ENCODE peak calls at places on chromosome 2, in nine cellular contexts. G is adipocyte, F is left lung, E is right lobe of liver, S is hepatocyte, I is fibroblast of lung, W is BE2C, B is cardiac muscle cell, K is endodermal cell. C is an unnamed sample. For H3K4me1, the result is how much of the 10 kb centered on the place peaks cover.

GRCh38 chr2:134771313-134771801 is 52.6 kb upstream of the TMEM163 start:
- DNase-seq in B (no peak), E (no peak), K (peak), F (no peak), S (no peak), G (no peak), W (no peak), I (no peak), C (no peak)

GRCh38 chr2:17148298-17149228 is 369.7 kb downstream of the RAD51AP2 start:
- DNase-seq in W (no peak), I (peak), B (peak), E (no peak), G (peak), K (peak), S (peak), F (no peak), C (peak)

GRCh38 chr2:22494156-22494555 is 890.8 kb upstream of the KLHL29 start:
- DNase-seq in S (no peak), E (no peak), W (peak), G (no peak), B (no peak), I (no peak), F (no peak), K (no peak), C (no peak)

GRCh38 chr2:43207553-43208300 is 18.7 kb downstream of the ZFP36L2 start:
- DNase-seq in W (no peak), F (no peak), I (no peak), S (no peak), E (no peak), K (peak), G (no peak), B (no peak), C (no peak)

GRCh38 chr2:26128176-26128575 is 44.7 kb upstream of the GAREM2 start:
- DNase-seq in I (no peak), G (no peak), K (no peak), B (no peak), W (no peak), F (no peak), E (no peak), S (no peak), C (no peak)

GRCh38 chr2:60707750-60708371 is 48.2 kb upstream of the PAPOLG start:
- DNase-seq in S (peak), K (peak), G (peak), E (no peak), F (no peak), W (no peak), I (peak), B (peak), C (peak)

GRCh38 chr2:164922119-164922518 is 33.2 kb downstream of the SLC38A11 start:
- DNase-seq in W (no peak), K (no peak), B (no peak), E (no peak), I (peak), F (no peak), G (no peak), S (no peak), C (no peak)

GRCh38 chr2:48471048-48471474 is 58.9 kb upstream of the STON1 start:
- DNase-seq in K (no peak), E (no peak), I (peak), S (peak), F (no peak), G (peak), W (peak), B (peak), C (peak)

GRCh38 chr2:124024491-124025348 is at the start of gene CNTNAP5:
- DNase-seq in B (peak), F (peak), W (peak), G (peak), I (peak), E (peak), S (peak), K (peak), C (no peak)

GRCh38 chr2:75186829-75187228 is 12.5 kb downstream of the TACR1 start:
- DNase-seq in W (no peak), G (no peak), K (no peak), I (no peak), B (no peak), E (no peak), F (no peak), S (no peak), C (no peak)

GRCh38 chr2:37623409-37623808 is 48.0 kb downstream of the CDC42EP3 start:
- DNase-seq in F (no peak), B (no peak), E (no peak), S (no peak), K (no peak), G (no peak), I (no peak), W (no peak), C (no peak)
- H3K4me1 ChIP-seq in F (under half), B (under half), E (under half), S (under half), K (under half), G (under half), I (under half), W (under half), C (half or more)

DNA sequence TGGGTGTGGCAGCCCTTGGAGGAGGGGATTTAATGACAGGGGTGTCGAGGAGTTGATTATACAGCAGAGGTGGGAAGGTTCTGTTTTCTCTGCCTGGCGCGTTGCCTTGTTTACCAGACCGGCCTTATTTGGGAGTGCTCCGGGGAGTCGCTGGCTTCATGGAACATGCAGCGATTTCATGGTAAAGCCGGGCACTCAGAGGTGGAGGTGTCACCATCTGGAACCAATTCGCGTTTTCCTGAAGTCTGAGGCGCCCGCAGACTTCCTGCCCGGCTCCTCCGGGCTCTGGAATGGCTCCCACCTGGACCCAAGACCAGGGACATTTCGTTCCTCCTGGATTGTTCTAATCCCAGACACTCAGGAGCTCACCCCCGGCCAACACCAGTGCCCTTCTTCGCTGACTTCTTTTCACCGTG is 209.1 kb downstream of the KLHL29 start:
- DNase-seq in G (peak), B (no peak), W (no peak), S (no peak), F (no peak), I (no peak), E (no peak), K (no peak), C (peak)
- H3K4me3 ChIP-seq in G (no peak), B (no peak), W (peak), S (no peak), F (no peak), I (no peak), E (no peak), K (no peak), C (no peak)

GRCh38 chr2:37779611-37780010 is 108.2 kb upstream of the CDC42EP3 start:
- DNase-seq in K (no peak), S (no peak), F (no peak), B (no peak), E (no peak), I (no peak), G (no peak), W (no peak), C (peak)
- H3K4me1 ChIP-seq in K (under half), S (under half), F (under half), B (under half), E (under half), I (under half), G (under half), W (under half), C (half or more)

DNA sequence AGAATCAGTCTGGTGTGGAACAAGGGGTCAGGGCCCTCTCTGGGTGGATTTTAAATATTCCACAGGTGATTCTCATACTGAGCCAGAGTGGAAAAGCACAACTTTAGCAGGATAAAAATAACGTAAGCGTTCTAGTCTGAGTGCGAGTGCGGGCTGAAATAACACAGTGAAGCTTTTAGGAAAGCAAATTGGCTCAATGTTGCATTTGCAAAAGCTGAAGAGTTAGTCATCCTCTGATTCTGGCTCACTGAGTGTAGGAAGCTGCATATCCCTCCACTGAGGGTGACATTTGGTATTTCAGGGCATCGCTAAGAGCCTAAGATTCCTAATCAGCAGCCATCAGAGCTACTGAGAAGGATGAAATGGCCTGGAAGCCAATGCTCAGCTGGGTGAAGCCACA is 134.7 kb downstream of the RIF1 start:
- DNase-seq in I (peak), G (no peak), K (no peak), E (no peak), S (no peak), B (no peak), F (no peak), W (no peak), C (no peak)
- H3K4me3 ChIP-seq in I (no peak), G (peak), K (no peak), E (no peak), S (no peak), B (no peak), F (no peak), W (no peak), C (no peak)

GRCh38 chr2:11752906-11753305 is 6.5 kb downstream of the LPIN1 start:
- DNase-seq in K (no peak), E (no peak), G (no peak), I (no peak), F (no peak), B (peak), W (peak), S (no peak), C (no peak)
- H3K4me1 ChIP-seq in K (under half), E (under half), G (half or more), I (under half), F (half or more), B (half or more), W (under half), S (under half), C (under half)

GRCh38 chr2:64643838-64644219 is 9.9 kb downstream of the SERTAD2 start:
- DNase-seq in F (no peak), K (no peak), W (no peak), S (no peak), B (no peak), E (no peak), G (no peak), I (no peak), C (no peak)

GRCh38 chr2:64645014-64645418 is 8.7 kb downstream of the SERTAD2 start:
- DNase-seq in G (peak), B (peak), W (peak), E (no peak), S (peak), F (no peak), I (peak), K (peak), C (peak)

GRCh38 chr2:64649013-64649484 is 4.7 kb downstream of the SERTAD2 start:
- DNase-seq in G (no peak), F (no peak), W (no peak), I (no peak), B (peak), S (peak), E (no peak), K (no peak), C (no peak)

GRCh38 chr2:64644240-64645013 is 9.3 kb downstream of the SERTAD2 start:
- DNase-seq in W (peak), S (peak), B (peak), G (peak), K (peak), E (peak), I (peak), F (peak), C (peak)

DNA sequence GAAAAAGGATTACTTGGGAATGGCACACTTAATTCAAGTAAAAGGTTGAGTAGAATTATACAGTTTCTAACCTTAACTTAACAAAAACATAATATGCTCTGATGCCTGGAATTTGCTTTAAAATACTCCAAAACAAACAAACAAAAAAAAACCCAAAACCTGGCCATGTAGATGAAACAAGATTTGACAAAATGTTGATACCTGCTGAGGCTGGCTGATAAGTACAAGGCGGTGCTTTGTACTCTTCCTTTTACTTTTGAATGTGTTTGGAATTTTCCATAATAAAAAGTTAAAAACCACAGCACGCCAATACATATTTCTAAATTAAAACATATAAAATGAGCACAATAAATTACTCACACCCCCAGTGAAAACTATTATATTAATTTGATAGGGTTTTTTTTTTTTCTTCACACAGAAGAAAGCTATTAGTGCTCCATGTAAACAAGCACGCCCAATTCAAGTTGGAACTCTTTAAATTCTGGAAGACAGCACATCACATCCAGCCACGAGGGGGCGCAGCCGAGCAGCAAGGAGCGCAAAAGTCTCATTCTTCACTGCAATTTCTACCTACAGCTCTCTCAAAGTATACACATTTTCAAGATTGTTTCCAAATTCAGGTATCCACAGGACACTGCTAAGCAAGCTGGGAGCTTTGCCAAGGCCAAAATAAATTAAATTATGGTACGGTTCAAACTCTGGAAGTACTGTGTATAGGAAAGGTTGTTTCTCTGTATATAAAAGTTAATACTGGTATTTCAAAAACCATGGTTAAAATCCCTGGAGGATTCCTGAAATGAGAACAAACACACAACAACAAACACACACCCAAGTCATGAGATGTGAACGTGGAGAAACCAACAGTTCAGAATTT is 7.5 kb downstream of the SERTAD2 start:
- DNase-seq in G (peak), K (peak), W (peak), I (peak), E (peak), S (peak), F (peak), B (peak), C (peak)
- H3K4me3 ChIP-seq in G (peak), K (peak), W (no peak), I (no peak), E (no peak), S (no peak), F (no peak), B (no peak), C (no peak)

GRCh38 chr2:5895284-5895683 is 203.1 kb downstream of the SOX11 start:
- DNase-seq in K (no peak), B (no peak), S (no peak), E (no peak), I (no peak), W (no peak), F (no peak), G (no peak), C (no peak)
- H3K4me1 ChIP-seq in K (under half), B (under half), S (under half), E (under half), I (under half), W (under half), F (under half), G (under half), C (under half)

DNA sequence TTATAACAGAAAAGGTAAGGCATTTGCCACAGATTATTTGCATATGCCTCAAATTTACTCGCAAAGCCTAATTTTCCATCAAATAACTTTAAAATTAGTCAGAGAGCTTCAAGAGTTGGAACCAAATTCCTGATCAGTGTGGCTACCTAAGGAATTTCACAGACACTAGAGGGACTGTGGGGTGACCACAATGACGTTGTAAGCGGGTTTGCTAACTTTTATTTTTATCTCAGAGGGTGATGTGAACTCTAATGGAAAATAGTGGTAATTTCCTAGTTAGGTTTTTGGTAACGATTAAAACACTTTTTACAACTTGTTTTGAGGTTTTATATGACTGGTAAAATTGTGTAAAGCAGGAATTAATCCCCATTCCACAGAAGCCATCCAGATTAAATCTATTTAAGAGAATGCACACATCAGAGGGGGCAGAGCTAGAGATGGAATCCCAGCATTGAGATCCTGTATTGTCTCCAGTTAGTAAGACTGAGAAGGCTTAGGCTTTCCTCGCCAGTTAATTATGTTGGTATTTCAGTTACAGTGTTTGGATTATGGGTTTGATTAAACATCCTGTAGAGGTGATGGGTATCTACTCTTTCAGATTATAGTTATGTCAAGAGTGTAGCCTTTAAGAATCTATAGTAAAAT is 129.0 kb downstream of the GPD2 start:
- DNase-seq in F (no peak), I (peak), W (no peak), G (peak), S (no peak), B (no peak), E (no peak), K (no peak), C (peak)
- H3K4me3 ChIP-seq in F (no peak), I (no peak), W (no peak), G (no peak), S (no peak), B (no peak), E (no peak), K (no peak), C (no peak)

DNA sequence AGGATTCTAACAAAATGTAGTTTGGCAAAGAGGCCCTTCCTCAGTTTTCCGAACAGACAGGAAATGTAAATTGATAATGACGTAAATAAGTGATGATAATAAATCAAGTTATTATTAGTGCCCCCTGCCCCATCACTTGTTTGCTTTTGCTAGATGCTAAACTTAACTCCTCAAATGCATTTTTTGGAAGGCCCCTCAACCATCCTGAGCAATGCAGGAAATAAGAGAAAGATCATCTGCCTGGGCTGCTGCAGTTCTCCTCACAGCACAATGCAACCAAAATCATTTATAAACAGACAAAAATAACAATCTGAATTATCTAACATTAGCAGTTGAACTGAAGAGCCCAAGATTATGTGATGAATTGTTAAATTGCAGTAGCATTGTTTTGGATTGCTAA is 62.6 kb upstream of the PSMD14 start:
- DNase-seq in W (no peak), B (no peak), I (no peak), G (no peak), S (no peak), E (no peak), K (no peak), F (no peak), C (no peak)
- H3K4me1 ChIP-seq in W (under half), B (under half), I (under half), G (under half), S (under half), E (under half), K (under half), F (under half), C (under half)